ENCODE peak calls at places on chromosomes 11 and 22, in ten cellular contexts. N is cardiac fibroblast, J is tibial artery, Q is NB4, D is transverse colon, G is thoracic aorta, L is A549, X is AG04450, E is uterus, U is GM23338. S is an unnamed sample.

GRCh38 chr22:29815580-29815979 is 22.5 kb downstream of the ASCC2 start:
- DNase-seq in Q (no peak), E (no peak), G (no peak), X (no peak), U (no peak), N (no peak), J (no peak), L (no peak), D (no peak), S (no peak)

GRCh38 chr11:119207607-119208006 is 1.5 kb downstream of the CBL start:
- DNase-seq in N (no peak), Q (peak), X (no peak), L (no peak), D (no peak), G (no peak), U (no peak), E (no peak), J (no peak), S (no peak)

GRCh38 chr11:13105237-13105844 is 96.2 kb downstream of the RASSF10 start:
- DNase-seq in U (no peak), E (no peak), Q (peak), L (no peak), D (peak), J (no peak), X (no peak), G (no peak), N (no peak), S (no peak)

GRCh38 chr11:43376594-43376993 is 17.9 kb downstream of the TTC17 start:
- DNase-seq in X (peak), Q (peak), G (no peak), U (no peak), E (no peak), N (peak), D (no peak), J (no peak), L (peak), S (peak)

GRCh38 chr22:17234144-17234623 is 14.9 kb upstream of the ADA2 start:
- DNase-seq in E (no peak), L (peak), N (peak), J (no peak), D (no peak), Q (no peak), G (no peak), X (no peak), U (peak), S (peak)

GRCh38 chr11:33610903-33611302 is 89.7 kb downstream of the C11orf91 start:
- DNase-seq in N (no peak), Q (no peak), U (no peak), J (no peak), L (no peak), E (no peak), G (no peak), D (no peak), X (no peak), S (no peak)

GRCh38 chr11:61108847-61109585 is 6.7 kb downstream of the CD5 start:
- DNase-seq in N (no peak), X (no peak), G (no peak), J (no peak), U (no peak), Q (no peak), L (no peak), E (no peak), D (no peak), S (no peak)

GRCh38 chr11:69930081-69931059 is 111.2 kb upstream of the FGF3 start:
- DNase-seq in L (no peak), J (peak), X (no peak), N (no peak), U (no peak), D (no peak), E (peak), G (no peak), Q (no peak), S (no peak)

GRCh38 chr22:21943571-21944448 is 8.8 kb downstream of the PPM1F start:
- DNase-seq in U (no peak), D (no peak), E (no peak), N (no peak), Q (peak), X (no peak), J (peak), G (no peak), L (no peak), S (no peak)

DNA sequence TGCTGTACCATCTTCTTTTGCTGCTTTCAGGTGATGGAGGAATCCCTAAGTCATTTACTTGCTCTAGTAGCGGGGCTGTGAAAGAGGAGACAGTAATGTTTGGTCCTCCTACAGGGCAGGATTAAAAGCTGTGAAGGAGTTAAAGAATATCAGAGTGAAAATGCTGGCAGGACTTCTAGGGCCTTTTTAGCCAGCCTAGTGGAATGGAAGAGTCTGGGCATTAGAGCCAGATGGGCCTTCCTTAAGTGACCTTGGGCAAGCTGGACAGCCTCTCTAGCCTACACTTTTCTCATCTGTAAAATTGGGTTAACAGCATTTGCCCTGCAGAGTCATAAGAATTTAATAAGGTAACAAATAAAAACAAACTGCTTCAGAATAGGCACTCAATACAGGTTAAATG is 114.7 kb downstream of the RBFOX2 start:
- DNase-seq in U (no peak), Q (no peak), G (no peak), J (no peak), N (no peak), X (no peak), L (no peak), D (no peak), E (no peak), S (no peak)
- H3K4me3 ChIP-seq in U (no peak), Q (no peak), G (peak), J (peak), N (no peak), X (no peak), L (no peak), D (no peak), E (peak), S (no peak)

GRCh38 chr22:48973694-48974041 is 854.0 kb downstream of the BRD1 start:
- DNase-seq in G (no peak), N (no peak), U (no peak), Q (no peak), J (peak), E (no peak), L (no peak), D (no peak), X (no peak), S (no peak)

GRCh38 chr22:48972979-48973693 is 854.5 kb downstream of the BRD1 start:
- DNase-seq in Q (no peak), X (no peak), U (no peak), J (peak), L (no peak), G (no peak), D (no peak), E (no peak), N (no peak), S (no peak)

GRCh38 chr22:48968201-48968959 is 859.3 kb downstream of the BRD1 start:
- DNase-seq in X (no peak), U (no peak), J (peak), N (no peak), G (no peak), D (peak), E (peak), Q (no peak), L (peak), S (no peak)
- TF ChIP-seq CTCF in X (no peak), U (no peak), J (no peak), N (no peak), G (no peak), D (peak), E (no peak), Q (peak), L (peak), S (no peak)

GRCh38 chr22:31140746-31141145 is 438 bp upstream of the PLA2G3 start:
- DNase-seq in D (no peak), Q (no peak), L (no peak), E (no peak), X (no peak), J (no peak), N (no peak), U (peak), G (no peak), S (no peak)

GRCh38 chr22:31138126-31138525 is 2.2 kb downstream of the PLA2G3 start:
- DNase-seq in Q (no peak), G (no peak), D (no peak), N (no peak), L (no peak), X (no peak), E (no peak), J (no peak), U (no peak), S (no peak)

GRCh38 chr22:31139866-31140716 is at the start of gene PLA2G3:
- DNase-seq in L (no peak), G (no peak), Q (no peak), E (no peak), X (no peak), J (no peak), N (peak), D (no peak), U (peak), S (peak)

GRCh38 chr22:31137721-31138120 is 2.6 kb downstream of the PLA2G3 start:
- DNase-seq in G (no peak), N (no peak), D (no peak), X (no peak), Q (no peak), U (no peak), L (no peak), E (no peak), J (no peak), S (no peak)

GRCh38 chr22:31139066-31139465 is 1.2 kb downstream of the PLA2G3 start:
- DNase-seq in X (no peak), U (no peak), L (no peak), D (no peak), E (no peak), Q (no peak), G (no peak), N (no peak), J (no peak), S (no peak)
- H3K4me3 ChIP-seq in X (no peak), U (peak), L (no peak), D (no peak), E (no peak), Q (no peak), G (no peak), N (no peak), J (no peak), S (no peak)

GRCh38 chr22:38212442-38212841 is 10.6 kb downstream of the MAFF start:
- DNase-seq in G (no peak), X (no peak), Q (no peak), N (no peak), D (no peak), L (no peak), U (no peak), J (no peak), E (no peak), S (no peak)

GRCh38 chr22:38211556-38211955 is 9.8 kb downstream of the MAFF start:
- DNase-seq in U (no peak), D (no peak), J (no peak), G (no peak), L (no peak), E (no peak), N (no peak), Q (no peak), X (no peak), S (peak)

GRCh38 chr22:38213319-38214247 is 11.8 kb downstream of the MAFF start:
- DNase-seq in E (no peak), G (no peak), N (no peak), X (no peak), L (no peak), Q (peak), J (no peak), U (peak), D (no peak), S (peak)

GRCh38 chr22:38215156-38216038 is 13.6 kb downstream of the MAFF start:
- DNase-seq in X (no peak), D (no peak), U (no peak), J (no peak), E (no peak), Q (no peak), G (no peak), N (no peak), L (no peak), S (no peak)

GRCh38 chr22:38214248-38215056 is 12.7 kb downstream of the MAFF start:
- DNase-seq in Q (no peak), D (peak), E (peak), N (peak), X (no peak), U (peak), G (no peak), J (peak), L (no peak), S (peak)
- TF ChIP-seq CTCF in Q (no peak), D (no peak), E (peak), N (no peak), X (no peak), U (no peak), G (peak), J (peak), L (no peak), S (no peak)